ENCODE peak calls at places on chromosomes 4 and X, in eight cellular contexts. V, O, E, Y, L, P, I and W are unnamed samples. For H3K36me3, the result is how much of the 10 kb centered on the place peaks cover.

GRCh38 chrX:18415386-18415785 is 10.0 kb upstream of the CDKL5 start:
- DNase-seq in P (no peak), V (no peak), O (no peak), I (no peak), L (no peak), E (peak), Y (no peak), W (no peak)

GRCh38 chrX:68719904-68720614 is 72.6 kb downstream of the STARD8 start:
- DNase-seq in L (no peak), Y (no peak), I (no peak), E (no peak), V (no peak), P (peak), O (no peak), W (no peak)

GRCh38 chrX:51825432-51825831 is 68.0 kb upstream of the MAGED1 start:
- DNase-seq in P (no peak), I (no peak), Y (no peak), O (no peak), V (peak), E (no peak), L (no peak), W (no peak)

GRCh38 chr4:41176357-41176756 is 38.0 kb downstream of the APBB2 start:
- DNase-seq in L (no peak), E (peak), O (no peak), I (no peak), P (no peak), V (no peak), Y (no peak), W (no peak)

GRCh38 chr4:177194906-177195305 is 114.8 kb upstream of the NEIL3 start:
- DNase-seq in E (no peak), I (no peak), V (no peak), Y (no peak), P (no peak), L (no peak), O (no peak), W (no peak)

GRCh38 chr4:16269742-16270522 is 43.7 kb upstream of the TAPT1 start:
- DNase-seq in L (no peak), E (peak), I (no peak), V (no peak), O (no peak), P (no peak), Y (no peak), W (no peak)

GRCh38 chr4:156949373-156949814 is 22.2 kb downstream of the PDGFC start:
- DNase-seq in O (no peak), V (no peak), P (no peak), Y (no peak), L (no peak), E (peak), I (no peak), W (no peak)

GRCh38 chr4:184893836-184894571 is 68.2 kb upstream of the ACSL1 start:
- DNase-seq in O (no peak), V (no peak), P (no peak), Y (no peak), I (no peak), L (no peak), E (no peak), W (no peak)

GRCh38 chr4:147096667-147097604 is 151.3 kb upstream of the TTC29 start:
- DNase-seq in E (peak), Y (no peak), I (no peak), P (peak), L (peak), O (no peak), V (peak), W (no peak)

GRCh38 chr4:123977623-123978022 is 581.0 kb downstream of the SPRY1 start:
- DNase-seq in I (no peak), E (peak), L (no peak), P (peak), O (no peak), Y (no peak), V (no peak), W (no peak)

GRCh38 chrX:3520987-3521875 is 174.8 kb upstream of the MXRA5 start:
- DNase-seq in I (no peak), E (peak), V (no peak), L (no peak), O (no peak), Y (no peak), P (no peak), W (no peak)

GRCh38 chr4:101393256-101393655 is 45.9 kb upstream of the PPP3CA start:
- DNase-seq in O (no peak), V (no peak), L (no peak), I (no peak), Y (no peak), P (no peak), E (peak), W (no peak)

GRCh38 chr4:40335508-40335860 is 351 bp downstream of the CHRNA9 start:
- DNase-seq in V (no peak), O (no peak), E (peak), P (no peak), Y (no peak), I (no peak), L (no peak), W (no peak)

GRCh38 chrX:83845397-83845796 is 15.5 kb upstream of the CYLC1 start:
- DNase-seq in I (no peak), P (peak), E (peak), V (peak), L (peak), Y (no peak), O (no peak), W (no peak)

GRCh38 chrX:71532078-71532752 is 689 bp upstream of the OGT start:
- DNase-seq in V (peak), Y (no peak), E (peak), O (no peak), L (peak), I (no peak), P (peak), W (no peak)

GRCh38 chrX:147838465-147839131 is 73.1 kb upstream of the FMR1 start:
- DNase-seq in I (no peak), Y (no peak), L (no peak), P (peak), O (no peak), V (peak), E (no peak), W (no peak)

GRCh38 chr4:107799634-107800033 is 25.1 kb upstream of the SGMS2 start:
- DNase-seq in Y (no peak), E (no peak), L (no peak), V (no peak), O (no peak), I (no peak), P (no peak), W (no peak)

GRCh38 chr4:83662204-83662603 is 126.3 kb downstream of the GPAT3 start:
- DNase-seq in I (no peak), V (no peak), P (no peak), L (no peak), O (no peak), E (no peak), Y (no peak), W (no peak)

GRCh38 chrX:53449632-53450031 is 15.5 kb upstream of the HSD17B10 start:
- DNase-seq in E (no peak), O (no peak), P (no peak), I (no peak), Y (no peak), V (no peak), L (no peak), W (no peak)

GRCh38 chr4:7358100-7358735 is 76.5 kb downstream of the PSAPL1 start:
- DNase-seq in I (peak), E (peak), O (peak), Y (peak), V (no peak), L (no peak), P (no peak), W (peak)

GRCh38 chrX:40094041-40094899 is 3.5 kb downstream of the BCOR start:
- DNase-seq in O (no peak), P (peak), E (peak), Y (peak), L (no peak), V (no peak), I (peak), W (no peak)

GRCh38 chr4:84800256-84800655 is 166.2 kb downstream of the WDFY3 start:
- DNase-seq in P (no peak), O (no peak), I (no peak), Y (no peak), E (peak), L (no peak), V (no peak), W (no peak)

GRCh38 chr4:139085141-139085540 is 69.6 kb downstream of the NOCT start:
- DNase-seq in V (peak), Y (no peak), E (peak), L (no peak), P (no peak), I (no peak), O (no peak), W (no peak)

GRCh38 chr4:71614626-71615025 is 169.3 kb downstream of the GC start:
- DNase-seq in O (no peak), L (no peak), E (no peak), Y (no peak), V (no peak), I (no peak), P (no peak), W (no peak)

GRCh38 chrX:68508799-68509198 is 9.9 kb downstream of the YIPF6 start:
- DNase-seq in Y (no peak), L (no peak), P (peak), E (no peak), I (no peak), O (no peak), V (no peak), W (no peak)

GRCh38 chrX:107272431-107272921 is 66.1 kb downstream of the DNAAF6 start:
- DNase-seq in I (no peak), Y (no peak), E (no peak), O (no peak), L (peak), V (no peak), P (peak), W (no peak)

GRCh38 chr4:186249785-186250739 is 15.9 kb upstream of the F11 start:
- DNase-seq in L (no peak), O (no peak), E (peak), Y (no peak), V (no peak), I (no peak), P (no peak), W (no peak)

GRCh38 chr4:22434895-22435294 is 81.0 kb downstream of the ADGRA3 start:
- DNase-seq in I (no peak), E (peak), Y (no peak), V (peak), P (peak), O (no peak), L (peak), W (no peak)

GRCh38 chr4:140995058-140995457 is 138.2 kb downstream of the RNF150 start:
- DNase-seq in E (peak), V (no peak), L (no peak), P (no peak), Y (peak), I (no peak), O (peak), W (no peak)

GRCh38 chrX:11424903-11425674 is 131.9 kb downstream of the AMELX start:
- DNase-seq in P (no peak), V (no peak), L (no peak), I (no peak), Y (no peak), E (no peak), O (no peak), W (no peak)

GRCh38 chr4:136737066-136737465 is 795.2 kb downstream of the PCDH18 start:
- DNase-seq in L (no peak), P (no peak), V (no peak), I (no peak), Y (no peak), E (no peak), O (no peak), W (no peak)

GRCh38 chr4:77385124-77385969 is 220.3 kb upstream of the CXCL13 start:
- DNase-seq in O (peak), Y (peak), I (peak), L (peak), P (peak), E (peak), V (peak), W (peak)

GRCh38 chr4:101667348-101667747 is 123.2 kb upstream of the BANK1 start:
- DNase-seq in P (no peak), Y (no peak), O (no peak), V (no peak), I (no peak), E (peak), L (no peak), W (no peak)

GRCh38 chrX:3184176-3184930 is 143.1 kb downstream of the ARSF start:
- DNase-seq in P (no peak), Y (no peak), L (no peak), E (peak), O (peak), V (no peak), I (no peak), W (no peak)

GRCh38 chr4:30721353-30722091 is 1.4 kb downstream of the PCDH7 start:
- DNase-seq in P (peak), Y (peak), I (peak), E (peak), V (no peak), L (no peak), O (no peak), W (peak)

GRCh38 chr4:87333267-87333666 is 10.6 kb upstream of the HSD17B13 start:
- DNase-seq in P (no peak), L (no peak), O (no peak), E (no peak), Y (no peak), V (no peak), I (no peak), W (no peak)

GRCh38 chr4:74481891-74482609 is 37.1 kb downstream of the AREG start:
- DNase-seq in L (no peak), V (no peak), E (no peak), O (no peak), Y (no peak), P (no peak), I (no peak), W (no peak)

GRCh38 chrX:84441143-84441542 is 61.1 kb downstream of the HDX start:
- DNase-seq in Y (no peak), E (peak), P (no peak), O (no peak), L (no peak), I (no peak), V (no peak), W (no peak)

GRCh38 chrX:16023790-16024734 is 99.3 kb upstream of the GRPR start:
- DNase-seq in E (peak), I (no peak), P (peak), Y (no peak), V (no peak), O (no peak), L (no peak), W (no peak)

GRCh38 chrX:119565110-119565663 is at the start of gene STEEP1:
- DNase-seq in I (peak), E (peak), P (peak), Y (peak), O (peak), L (peak), V (peak), W (peak)

GRCh38 chr4:38109370-38109769 is 149.2 kb downstream of the PTTG2 start:
- DNase-seq in I (no peak), Y (no peak), O (no peak), P (no peak), V (no peak), L (no peak), E (no peak), W (no peak)
- H3K36me3 ChIP-seq in I (under half), Y (under half), O (under half), P (under half), V (half or more), L (under half), E (under half), W (under half)

DNA sequence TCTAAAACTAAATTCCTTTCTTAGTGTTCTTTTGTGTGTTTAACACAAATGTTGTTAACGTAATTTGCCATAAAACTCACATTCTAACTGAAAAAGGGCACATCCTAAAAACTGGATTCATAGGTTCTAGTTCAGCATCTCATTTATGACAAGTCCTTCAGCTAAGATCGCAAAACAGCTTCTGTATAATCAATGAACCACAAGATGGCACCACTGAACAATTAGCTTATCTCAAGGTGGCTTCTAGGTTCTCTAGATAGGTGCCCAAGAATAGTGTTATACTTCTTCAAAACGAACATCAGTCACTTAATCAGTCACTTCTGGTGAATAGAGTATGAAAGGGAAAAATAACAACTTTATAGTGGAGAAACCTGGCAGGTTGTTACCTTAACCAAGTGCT is 54.3 kb downstream of the NRK start:
- DNase-seq in O (no peak), L (no peak), I (no peak), Y (no peak), P (peak), V (peak), E (no peak), W (no peak)
- TF ChIP-seq CTCF in O (no peak), L (no peak), I (no peak), Y (no peak), P (peak), V (peak), E (peak), W (no peak)

GRCh38 chrX:23900220-23900797 is 7.4 kb downstream of the APOO start:
- DNase-seq in I (no peak), O (no peak), Y (no peak), P (no peak), V (no peak), E (no peak), L (no peak), W (peak)
- H3K27ac ChIP-seq in I (no peak), O (peak), Y (peak), P (no peak), V (no peak), E (no peak), L (no peak), W (peak)

GRCh38 chrX:1592863-1593201 is 1.4 kb downstream of the AKAP17A start:
- DNase-seq in Y (no peak), O (no peak), E (no peak), L (peak), I (peak), P (no peak), V (no peak), W (no peak)

GRCh38 chrX:1595711-1596060 is 4.3 kb downstream of the AKAP17A start:
- DNase-seq in V (no peak), O (no peak), I (no peak), L (no peak), E (no peak), Y (no peak), P (no peak), W (no peak)

GRCh38 chrX:1591863-1592127 is 391 bp downstream of the AKAP17A start:
- DNase-seq in V (no peak), O (no peak), L (peak), Y (no peak), E (no peak), P (peak), I (no peak), W (no peak)

GRCh38 chrX:1592128-1592862 is 891 bp downstream of the AKAP17A start:
- DNase-seq in L (peak), E (peak), V (peak), I (peak), Y (no peak), O (no peak), P (no peak), W (no peak)

GRCh38 chrX:1593286-1594271 is 2.2 kb downstream of the AKAP17A start:
- DNase-seq in L (no peak), I (peak), Y (no peak), P (no peak), E (no peak), O (no peak), V (no peak), W (no peak)
- H3K36me3 ChIP-seq in L (half or more), I (under half), Y (half or more), P (under half), E (under half), O (under half), V (half or more), W (under half)

GRCh38 chrX:96837808-96838207 is 45.9 kb upstream of the RPA4 start:
- DNase-seq in V (no peak), I (no peak), P (no peak), L (no peak), Y (no peak), O (no peak), E (peak), W (no peak)

GRCh38 chrX:96833333-96833732 is 50.4 kb upstream of the RPA4 start:
- DNase-seq in V (no peak), Y (no peak), O (no peak), I (no peak), E (no peak), L (no peak), P (no peak), W (no peak)

GRCh38 chrX:96835660-96836289 is 47.9 kb upstream of the RPA4 start:
- DNase-seq in L (no peak), O (no peak), I (no peak), E (no peak), P (no peak), V (peak), Y (no peak), W (no peak)

DNA sequence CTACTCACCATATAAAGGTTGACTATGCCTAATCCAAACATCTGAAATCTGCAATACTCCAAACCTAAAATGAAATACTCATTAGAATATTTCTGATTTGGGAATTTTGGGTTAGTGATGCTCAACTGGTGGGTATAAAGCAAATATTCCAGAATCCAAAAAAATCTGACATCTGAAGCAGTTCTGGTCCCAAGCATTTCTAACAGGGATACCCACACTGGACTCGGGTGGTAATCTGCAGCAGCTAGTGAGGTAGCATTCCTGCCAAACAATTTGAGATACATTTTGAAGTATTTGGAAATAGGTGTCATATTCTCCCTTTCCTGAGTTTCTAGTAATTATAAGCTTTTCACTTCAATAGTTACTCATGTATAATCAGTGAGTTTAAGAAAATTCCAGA is 49.6 kb upstream of the RPA4 start:
- DNase-seq in P (no peak), Y (no peak), V (no peak), L (no peak), E (no peak), I (no peak), O (no peak), W (no peak)
- TF ChIP-seq CTCF in P (no peak), Y (no peak), V (no peak), L (no peak), E (no peak), I (no peak), O (no peak), W (no peak)

DNA sequence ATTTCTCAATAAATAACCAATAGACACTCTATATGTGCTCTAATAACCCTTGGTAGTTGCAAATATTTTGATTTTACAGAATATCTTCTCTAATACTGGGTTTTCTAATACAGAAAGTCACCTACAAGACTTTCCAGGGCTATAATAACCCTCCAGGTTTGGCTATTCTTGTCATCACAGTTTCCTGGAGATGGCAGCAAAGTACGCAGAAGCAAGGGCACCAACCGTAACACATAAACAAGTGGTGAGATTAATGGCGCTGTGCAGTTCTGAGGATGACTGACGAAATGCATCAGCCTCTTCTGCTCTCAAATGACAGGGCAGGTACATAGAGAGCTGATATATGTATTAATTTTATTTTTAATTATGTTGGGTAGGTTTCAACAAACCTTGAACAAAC is 122.4 kb downstream of the C4orf33 start:
- DNase-seq in Y (no peak), I (no peak), L (no peak), P (peak), O (no peak), E (peak), V (no peak), W (no peak)
- H3K27ac ChIP-seq in Y (no peak), I (no peak), L (no peak), P (no peak), O (no peak), E (no peak), V (no peak), W (peak)

DNA sequence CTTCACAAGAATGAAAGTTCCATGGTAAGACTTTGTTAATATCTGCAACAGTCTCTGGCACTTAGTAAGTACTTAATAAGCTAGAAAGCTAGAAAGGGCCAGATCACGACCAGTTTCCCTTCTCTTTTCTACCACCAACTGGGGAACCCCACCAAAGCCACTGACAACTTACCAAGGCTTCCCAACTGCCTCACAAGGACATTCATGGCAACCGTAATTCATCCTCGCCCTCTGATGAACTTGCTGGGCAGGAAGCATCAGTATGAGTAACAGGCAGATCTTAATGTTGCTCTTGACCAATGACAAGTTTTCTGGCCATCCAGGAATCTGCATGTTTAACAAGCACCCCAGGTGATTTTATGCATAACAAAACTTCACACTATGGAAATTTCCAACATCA is 23.2 kb upstream of the ZCCHC13 start:
- DNase-seq in V (no peak), O (no peak), L (no peak), Y (no peak), P (no peak), E (no peak), I (no peak), W (no peak)
- H3K36me3 ChIP-seq in V (half or more), O (under half), L (half or more), Y (half or more), P (under half), E (under half), I (under half), W (under half)